ENCODE peak calls at places on chromosomes 7 and 10, in seven cellular contexts. T is tibial nerve, L is tibial artery, R is neuronal stem cell, B is aorta, D is SJSA1, Z is endothelial cell of umbilical vein. N is an unnamed sample. For H3K4me1, the result is how much of the 10 kb centered on the place peaks cover.

GRCh38 chr7:4479367-4480039 is 202.6 kb upstream of the FOXK1 start:
- DNase-seq in T (no peak), L (no peak), R (no peak), B (no peak), D (peak), Z (peak), N (no peak)

GRCh38 chr7:628041-628763 is 98.3 kb upstream of the DNAAF5 start:
- DNase-seq in T (no peak), L (no peak), R (no peak), B (peak), D (no peak), Z (no peak), N (peak)

GRCh38 chr7:151895695-151896485 is 19.0 kb upstream of the PRKAG2 start:
- DNase-seq in T (no peak), L (peak), R (no peak), B (no peak), D (no peak), Z (no peak), N (no peak)

GRCh38 chr10:71908998-71909397 is 55.2 kb upstream of the CHST3 start:
- DNase-seq in T (no peak), L (peak), R (no peak), B (no peak), D (no peak), Z (no peak), N (no peak)

GRCh38 chr10:95315509-95315908 is 24.7 kb upstream of the PDLIM1 start:
- DNase-seq in T (no peak), L (no peak), R (no peak), B (no peak), D (no peak), Z (no peak), N (no peak)

GRCh38 chr10:12854988-12855387 is 146.5 kb downstream of the CCDC3 start:
- DNase-seq in T (no peak), L (no peak), R (no peak), B (no peak), D (no peak), Z (no peak), N (no peak)

GRCh38 chr7:117110480-117111315 is 157.4 kb downstream of the ST7 start:
- DNase-seq in T (no peak), L (no peak), R (no peak), B (no peak), D (no peak), Z (peak), N (no peak)

GRCh38 chr7:53336133-53336532 is 300.7 kb downstream of the POM121L12 start:
- DNase-seq in T (no peak), L (no peak), R (no peak), B (no peak), D (no peak), Z (no peak), N (no peak)

GRCh38 chr10:78860260-78860914 is 208.4 kb upstream of the ZMIZ1 start:
- DNase-seq in T (no peak), L (no peak), R (no peak), B (no peak), D (no peak), Z (no peak), N (no peak)

GRCh38 chr10:100970914-100971811 is 1.9 kb downstream of the SEMA4G start:
- DNase-seq in T (no peak), L (no peak), R (no peak), B (no peak), D (no peak), Z (no peak), N (no peak)

GRCh38 chr10:1102836-1103235 is 46.7 kb downstream of the WDR37 start:
- DNase-seq in T (no peak), L (no peak), R (no peak), B (no peak), D (no peak), Z (no peak), N (no peak)

GRCh38 chr10:80474920-80475319 is 20.8 kb downstream of the TSPAN14 start:
- DNase-seq in T (no peak), L (peak), R (no peak), B (no peak), D (no peak), Z (no peak), N (no peak)

GRCh38 chr10:320787-321186 is 185.5 kb downstream of the ZMYND11 start:
- DNase-seq in T (no peak), L (no peak), R (no peak), B (no peak), D (peak), Z (no peak), N (no peak)

GRCh38 chr7:87528733-87529132 is 53.3 kb upstream of the ABCB4 start:
- DNase-seq in T (no peak), L (no peak), R (no peak), B (no peak), D (no peak), Z (no peak), N (no peak)

GRCh38 chr7:47102442-47102841 is 479.5 kb downstream of the TNS3 start:
- DNase-seq in T (no peak), L (no peak), R (no peak), B (no peak), D (no peak), Z (no peak), N (no peak)

GRCh38 chr7:74560081-74560719 is 97.3 kb upstream of the GTF2I start:
- DNase-seq in T (no peak), L (no peak), R (no peak), B (no peak), D (no peak), Z (no peak), N (no peak)

GRCh38 chr7:118755067-118755625 is 530.6 kb downstream of the ANKRD7 start:
- DNase-seq in T (no peak), L (no peak), R (no peak), B (no peak), D (no peak), Z (no peak), N (no peak)

GRCh38 chr7:151456782-151457181 is 16.8 kb upstream of the CRYGN start:
- DNase-seq in T (no peak), L (no peak), R (no peak), B (no peak), D (no peak), Z (no peak), N (no peak)

GRCh38 chr10:44300666-44301649 is 83.9 kb downstream of the CXCL12 start:
- DNase-seq in T (no peak), L (no peak), R (no peak), B (no peak), D (peak), Z (no peak), N (no peak)

GRCh38 chr10:127486355-127486754 is 62.8 kb upstream of the NPS start:
- DNase-seq in T (no peak), L (no peak), R (no peak), B (no peak), D (no peak), Z (no peak), N (no peak)

DNA sequence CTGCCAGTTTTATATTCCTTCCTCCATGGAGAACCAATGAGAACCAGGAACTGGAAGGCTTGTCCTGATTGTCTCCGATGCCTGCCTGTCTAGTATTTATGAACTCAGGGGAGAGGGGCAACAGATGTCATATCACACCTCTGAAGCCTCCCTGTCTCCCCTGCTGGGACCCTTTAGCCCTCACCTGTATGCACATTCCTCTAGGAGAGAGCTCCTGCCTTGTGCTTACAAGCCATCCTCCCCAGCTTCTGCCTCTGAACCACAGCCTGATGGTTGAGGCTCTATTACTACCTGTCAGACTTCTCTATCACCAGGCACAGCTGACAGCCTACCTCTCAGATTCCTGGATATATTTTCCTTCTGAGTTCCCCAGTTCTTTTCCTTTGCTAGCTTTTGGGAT is 5.9 kb upstream of the FAM131B start:
- DNase-seq in T (no peak), L (no peak), R (no peak), B (no peak), D (no peak), Z (no peak), N (no peak)
- H3K27ac ChIP-seq in T (no peak), L (no peak), R (no peak), B (no peak), D (no peak), Z (no peak), N (no peak)

GRCh38 chr7:106059556-106059955 is 52.6 kb downstream of the SYPL1 start:
- DNase-seq in T (no peak), L (no peak), R (no peak), B (no peak), D (no peak), Z (no peak), N (no peak)

GRCh38 chr7:106057962-106058901 is 53.9 kb downstream of the SYPL1 start:
- DNase-seq in T (no peak), L (no peak), R (no peak), B (no peak), D (no peak), Z (no peak), N (no peak)

GRCh38 chr7:106057204-106057961 is 54.7 kb downstream of the SYPL1 start:
- DNase-seq in T (no peak), L (no peak), R (no peak), B (no peak), D (no peak), Z (no peak), N (no peak)

GRCh38 chr7:106060394-106060920 is 51.7 kb downstream of the SYPL1 start:
- DNase-seq in T (no peak), L (no peak), R (no peak), B (no peak), D (no peak), Z (no peak), N (no peak)

GRCh38 chr7:106058925-106059324 is 53.2 kb downstream of the SYPL1 start:
- DNase-seq in T (no peak), L (no peak), R (no peak), B (no peak), D (no peak), Z (no peak), N (no peak)
- H3K4me1 ChIP-seq in T (under half), L (under half), R (under half), B (under half), D (under half), Z (under half), N (under half)

GRCh38 chr7:98647326-98647725 is 30.2 kb downstream of the NPTX2 start:
- DNase-seq in T (no peak), L (no peak), R (no peak), B (no peak), D (no peak), Z (no peak), N (no peak)

GRCh38 chr7:98640375-98640774 is 23.3 kb downstream of the NPTX2 start:
- DNase-seq in T (no peak), L (peak), R (no peak), B (no peak), D (no peak), Z (no peak), N (no peak)

GRCh38 chr7:98641646-98642489 is 24.8 kb downstream of the NPTX2 start:
- DNase-seq in T (no peak), L (peak), R (no peak), B (no peak), D (no peak), Z (no peak), N (no peak)

GRCh38 chr7:98646465-98646864 is 29.4 kb downstream of the NPTX2 start:
- DNase-seq in T (no peak), L (no peak), R (no peak), B (no peak), D (no peak), Z (no peak), N (no peak)

GRCh38 chr7:98643232-98643985 is 26.3 kb downstream of the NPTX2 start:
- DNase-seq in T (no peak), L (peak), R (no peak), B (peak), D (no peak), Z (no peak), N (no peak)
- H3K27ac ChIP-seq in T (no peak), L (no peak), R (no peak), B (no peak), D (no peak), Z (no peak), N (no peak)

DNA sequence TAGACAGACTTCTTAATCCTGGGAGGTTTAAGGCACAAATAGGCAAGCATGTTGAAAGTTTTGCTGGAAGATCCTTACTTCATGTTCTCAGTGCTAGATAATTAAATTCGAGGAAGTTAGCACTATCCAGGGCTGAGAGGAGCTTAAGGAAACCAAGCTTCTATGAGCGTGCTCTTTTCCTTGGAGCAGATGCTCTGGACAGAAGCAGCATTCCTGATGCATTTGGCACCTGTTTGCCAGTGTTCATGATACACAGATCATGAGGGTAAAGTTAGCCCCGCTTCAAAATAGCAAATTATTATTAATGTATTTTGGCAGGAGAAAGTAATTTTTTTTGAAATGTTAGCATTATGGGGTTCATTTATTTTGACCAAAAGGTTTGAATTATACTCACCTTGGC is 9.4 kb downstream of the HDAC9 start:
- DNase-seq in T (no peak), L (no peak), R (no peak), B (no peak), D (no peak), Z (no peak), N (no peak)
- H3K4me1 ChIP-seq in T (under half), L (under half), R (under half), B (under half), D (under half), Z (under half), N (half or more)

DNA sequence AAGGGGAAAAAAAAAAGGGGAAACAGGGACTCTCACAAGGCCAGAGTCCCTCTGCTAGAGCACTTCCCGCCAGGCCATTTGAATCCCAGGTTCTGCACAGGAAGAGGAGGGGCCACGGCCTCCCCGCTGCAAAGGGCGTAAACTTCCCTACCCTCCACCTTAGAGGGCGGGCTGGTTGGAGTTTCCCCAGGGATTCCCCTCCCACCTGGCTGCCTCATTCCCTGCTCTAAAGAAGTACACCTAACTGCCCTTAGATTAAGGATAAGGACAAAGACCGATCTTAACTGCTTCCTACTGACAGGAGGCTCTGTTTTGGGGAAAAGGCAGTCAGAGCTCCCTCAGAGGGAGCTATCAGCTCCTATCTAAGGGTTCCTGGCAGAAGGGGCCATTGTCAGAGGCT is 102.0 kb upstream of the ARMC3 start:
- DNase-seq in T (no peak), L (no peak), R (no peak), B (peak), D (no peak), Z (no peak), N (no peak)
- H3K27ac ChIP-seq in T (no peak), L (no peak), R (no peak), B (no peak), D (peak), Z (no peak), N (no peak)

GRCh38 chr7:16753102-16753931 is at the start of gene TSPAN13:
- DNase-seq in T (no peak), L (peak), R (peak), B (peak), D (peak), Z (peak), N (peak)

GRCh38 chr7:16755397-16755796 is 1.8 kb downstream of the TSPAN13 start:
- DNase-seq in T (no peak), L (no peak), R (no peak), B (no peak), D (no peak), Z (no peak), N (no peak)

GRCh38 chr7:16753932-16754571 is 497 bp downstream of the TSPAN13 start:
- DNase-seq in T (no peak), L (no peak), R (peak), B (peak), D (peak), Z (peak), N (peak)

GRCh38 chr7:16758634-16759602 is 5.4 kb downstream of the TSPAN13 start:
- DNase-seq in T (no peak), L (no peak), R (no peak), B (no peak), D (no peak), Z (no peak), N (no peak)

DNA sequence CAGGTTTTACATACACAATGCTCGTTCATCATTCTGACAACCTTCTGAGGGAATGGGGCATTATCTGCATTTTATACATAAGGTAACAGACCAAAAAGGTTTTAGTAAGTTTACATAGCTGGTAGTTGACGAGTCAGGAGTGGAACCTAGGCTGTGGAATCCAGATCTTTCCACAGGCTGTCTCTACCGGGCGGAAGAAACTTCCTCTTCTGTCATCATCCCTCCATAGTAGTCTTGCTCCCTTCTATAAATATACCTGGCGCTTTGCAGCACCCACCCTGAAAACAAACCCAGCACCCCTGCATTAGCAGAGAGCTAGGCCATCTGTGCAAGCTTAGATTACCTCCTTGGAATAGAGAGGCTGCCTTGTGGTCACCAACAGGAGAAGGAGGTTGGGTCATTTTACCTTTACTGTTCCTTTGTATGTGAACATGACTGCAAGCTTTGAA is 1.3 kb downstream of the TSPAN13 start:
- DNase-seq in T (no peak), L (no peak), R (no peak), B (no peak), D (no peak), Z (no peak), N (no peak)
- H3K4me1 ChIP-seq in T (under half), L (under half), R (under half), B (under half), D (under half), Z (under half), N (under half)

N was measured in heart left ventricle.